ENCODE peak calls at places on chromosome 4, in four cellular contexts. D is IMR-90, V is H1, O is mesendoderm. B is an unnamed sample.

GRCh38 chr4:170705907-170706306 is 616.2 kb upstream of the AADAT start:
- DNase-seq in D (no peak), V (no peak), O (no peak), B (no peak)

GRCh38 chr4:32519060-32519459 is 1798.9 kb downstream of the PCDH7 start:
- DNase-seq in O (no peak), D (no peak), V (no peak), B (no peak)

GRCh38 chr4:102606261-102606660 is 105.1 kb downstream of the NFKB1 start:
- DNase-seq in O (no peak), D (no peak), V (no peak), B (no peak)

GRCh38 chr4:26485684-26486083 is 4.6 kb downstream of the CCKAR start:
- DNase-seq in V (no peak), O (peak; percentile 55), D (no peak), B (no peak)

GRCh38 chr4:124745988-124746801 is 33.7 kb upstream of the ANKRD50 start:
- DNase-seq in D (peak; percentile 4), V (no peak), O (no peak), B (no peak)

GRCh38 chr4:5895287-5895686 is 2.4 kb upstream of the CRMP1 start:
- DNase-seq in V (no peak), O (no peak), D (peak; percentile 5), B (no peak)

GRCh38 chr4:15100994-15101695 is 98.9 kb downstream of the CPEB2 start:
- DNase-seq in O (no peak), V (no peak), D (peak; percentile 29), B (no peak)

GRCh38 chr4:44927361-44928061 is 201.2 kb upstream of the GNPDA2 start:
- DNase-seq in D (peak; percentile 14), O (peak; percentile 54), V (no peak), B (no peak)

GRCh38 chr4:84638092-84638491 is 55.2 kb downstream of the CDS1 start:
- DNase-seq in D (no peak), O (no peak), V (no peak), B (no peak)

GRCh38 chr4:26992657-26993361 is 132.2 kb downstream of the STIM2 start:
- DNase-seq in D (peak; percentile 89), O (no peak), V (no peak), B (no peak)

GRCh38 chr4:118865091-118865708 is 23.5 kb upstream of the SYNPO2 start:
- DNase-seq in V (no peak), O (peak; percentile 89), D (peak; percentile 64), B (peak; percentile 77)

GRCh38 chr4:184812651-184813181 is 13.1 kb downstream of the ACSL1 start:
- DNase-seq in D (peak; percentile 24), V (no peak), O (no peak), B (no peak)

GRCh38 chr4:165709526-165709925 is 163.5 kb upstream of the TLL1 start:
- DNase-seq in D (no peak), O (peak; percentile 12), V (no peak), B (no peak)

GRCh38 chr4:47836655-47837581 is 949 bp downstream of the CORIN start:
- DNase-seq in D (peak; percentile 84), V (peak; percentile 79), O (peak; percentile 94), B (peak; percentile 92)

GRCh38 chr4:8504279-8505007 is 63.9 kb downstream of the TRMT44 start:
- DNase-seq in V (no peak), O (no peak), D (no peak), B (no peak)

GRCh38 chr4:184548651-184549341 is 74.4 kb upstream of the IRF2 start:
- DNase-seq in V (no peak), O (no peak), D (no peak), B (peak; percentile 69)

GRCh38 chr4:7020290-7020689 is 22.9 kb upstream of the TADA2B start:
- DNase-seq in V (no peak), O (no peak), D (no peak), B (no peak)

GRCh38 chr4:5212255-5213032 is 161.2 kb downstream of the STK32B start:
- DNase-seq in O (no peak), D (no peak), V (no peak), B (no peak)

GRCh38 chr4:40629401-40630334 is at the start of gene RBM47:
- DNase-seq in V (peak; percentile 79), D (peak; percentile 40), O (peak; percentile 92), B (peak; percentile 84)

GRCh38 chr4:138821321-138821720 is 194.3 kb upstream of the NOCT start:
- DNase-seq in O (no peak), V (no peak), D (no peak), B (no peak)

GRCh38 chr4:20839957-20840356 is 139.7 kb downstream of the PACRGL start:
- DNase-seq in O (peak; percentile 74), D (peak; percentile 53), V (no peak), B (no peak)

GRCh38 chr4:70632028-70632427 is 3.5 kb downstream of the ENAM start:
- DNase-seq in V (no peak), O (peak; percentile 19), D (peak; percentile 47), B (no peak)

GRCh38 chr4:101192244-101192643 is 155.1 kb downstream of the PPP3CA start:
- DNase-seq in O (no peak), V (no peak), D (no peak), B (no peak)

GRCh38 chr4:100288811-100289529 is 98.7 kb upstream of the DDIT4L start:
- DNase-seq in O (no peak), D (peak; percentile 35), V (no peak), B (no peak)

GRCh38 chr4:101334963-101335572 is 12.3 kb downstream of the PPP3CA start:
- DNase-seq in O (no peak), V (no peak), D (peak; percentile 21), B (no peak)

GRCh38 chr4:76998251-76998901 is 48.8 kb downstream of the SEPTIN11 start:
- DNase-seq in O (peak; percentile 81), D (peak; percentile 75), V (no peak), B (no peak)

GRCh38 chr4:874071-874470 is 48.1 kb upstream of the CPLX1 start:
- DNase-seq in O (no peak), D (no peak), V (no peak), B (no peak)

GRCh38 chr4:42865572-42866189 is 26.8 kb upstream of the GRXCR1 start:
- DNase-seq in O (peak; percentile 75), V (peak; percentile 5), D (peak; percentile 36), B (peak; percentile 56)

GRCh38 chr4:176054942-176055341 is 10.7 kb upstream of the WDR17 start:
- DNase-seq in O (peak; percentile 15), D (no peak), V (no peak), B (no peak)

GRCh38 chr4:7131498-7132031 is 60.8 kb upstream of the SORCS2 start:
- DNase-seq in V (no peak), D (no peak), O (no peak), B (no peak)

GRCh38 chr4:153156263-153156662 is 48.0 kb upstream of the TRIM2 start:
- DNase-seq in V (no peak), O (peak; percentile 90), D (no peak), B (no peak)

DNA sequence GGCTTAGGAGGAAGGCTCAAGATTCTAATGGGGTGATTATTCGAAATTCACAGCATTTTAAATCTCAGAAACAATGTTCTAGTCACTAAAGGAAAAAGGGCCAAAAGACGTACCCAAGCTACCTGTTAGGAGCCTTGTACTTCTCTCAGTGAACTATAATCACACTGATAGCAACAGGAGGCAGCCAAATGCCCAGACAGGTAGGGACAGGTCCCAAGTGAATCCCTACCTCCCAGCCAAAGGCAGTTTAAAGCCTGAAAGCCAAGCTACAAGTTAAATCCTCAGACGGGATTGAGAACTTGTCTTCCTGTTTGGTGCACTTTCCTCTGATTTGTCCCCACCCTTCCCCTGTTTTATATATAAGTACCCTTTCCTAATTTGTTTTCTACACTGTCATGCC is 24.3 kb upstream of the HHIP start:
- DNase-seq in O (no peak), V (no peak), D (no peak), B (no peak)
- H4K5ac ChIP-seq in O (no peak overlapping the region), V (no peak overlapping the region), D (no peak overlapping the region), B (no peak overlapping the region)

DNA sequence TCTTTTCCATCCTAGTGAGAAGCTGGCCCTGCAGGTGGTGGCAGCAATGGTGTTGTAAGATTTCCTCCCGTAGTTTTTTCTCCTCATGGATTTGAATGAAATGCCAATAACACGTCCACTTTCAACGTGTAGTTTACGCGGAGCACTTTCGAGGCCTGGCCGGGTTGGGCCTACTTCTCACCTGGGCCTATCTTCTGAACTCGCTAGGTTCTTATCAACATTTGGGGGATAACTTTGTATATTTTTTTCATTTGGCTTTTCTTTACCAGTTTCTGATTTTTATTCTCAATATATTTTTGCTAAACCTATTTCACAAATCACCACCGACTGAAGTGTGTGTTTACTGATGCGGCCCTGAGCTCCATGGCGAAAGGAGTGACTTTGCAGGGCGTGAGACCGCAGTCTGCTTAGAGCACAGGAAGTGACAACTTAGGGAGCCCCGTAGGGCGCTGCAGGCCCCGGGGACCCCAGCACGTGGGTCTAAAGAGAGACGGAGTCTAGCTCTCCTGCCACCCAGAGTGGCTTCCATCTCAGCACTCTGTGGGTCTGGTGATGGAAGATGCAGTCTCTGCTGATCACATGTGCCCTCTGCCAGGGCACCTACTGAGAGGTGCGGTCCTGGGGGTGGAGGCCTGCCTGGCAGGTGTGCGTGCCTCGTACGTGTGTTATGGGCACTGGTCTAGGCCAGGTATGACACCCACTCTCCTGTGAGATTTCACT is 29.1 kb downstream of the NELFA start:
- DNase-seq in O (no peak), D (no peak), V (no peak), B (peak; percentile 22)
- H3K79me1 ChIP-seq in O (no peaks in the 10 kb centered on the region), D (peaks cover 20% of the 10 kb centered on the region), V (no peaks in the 10 kb centered on the region), B (no peaks in the 10 kb centered on the region)

DNA sequence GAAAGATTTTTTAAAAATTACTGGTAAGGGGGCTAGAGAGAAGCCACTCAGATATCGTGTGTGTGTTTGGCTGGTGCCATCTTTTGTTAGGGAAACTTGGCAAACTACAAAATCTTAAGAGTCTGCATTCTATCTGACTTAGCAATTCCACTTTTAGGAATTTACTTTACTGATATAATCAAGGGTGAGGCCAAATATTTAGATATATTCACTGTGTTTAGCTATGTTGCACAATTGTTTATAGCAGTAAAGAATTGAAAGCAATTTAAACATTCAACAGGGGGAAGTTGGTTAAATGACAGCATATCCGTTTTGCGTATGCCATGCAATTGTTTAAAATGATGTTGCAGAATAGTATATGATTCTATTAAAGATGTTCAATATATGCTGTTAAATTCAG is 6.4 kb upstream of the HERC3 start:
- DNase-seq in D (peak; percentile 39), O (no peak), V (no peak), B (no peak)
- H4K5ac ChIP-seq in D (no peak overlapping the region), O (no peak overlapping the region), V (no peak overlapping the region), B (no peak overlapping the region)

GRCh38 chr4:13399257-13399656 is 84.9 kb downstream of the RAB28 start:
- DNase-seq in O (no peak), D (peak; percentile 31), V (no peak), B (no peak)

DNA sequence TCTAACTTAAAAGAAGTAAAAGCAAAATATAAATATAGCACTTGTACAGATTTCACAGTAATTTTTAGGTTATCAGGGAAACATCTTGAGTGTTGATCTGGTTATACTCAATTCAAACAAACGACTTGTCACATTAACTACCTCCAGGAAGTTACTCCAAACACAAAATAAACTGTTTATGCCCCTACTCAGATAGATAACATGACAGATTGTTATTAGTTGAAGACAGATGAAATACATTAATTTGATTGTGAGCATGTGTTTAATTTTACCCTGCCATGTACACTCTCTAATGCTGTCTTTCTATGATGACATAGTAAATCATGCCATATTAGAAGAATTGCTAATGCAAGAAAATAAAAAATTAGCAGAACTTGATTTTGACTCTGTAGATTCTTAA is 88.0 kb downstream of the RAB28 start:
- DNase-seq in D (no peak), V (no peak), O (no peak), B (no peak)
- H3K79me1 ChIP-seq in D (peaks cover 4% of the 10 kb centered on the region), V (no peaks in the 10 kb centered on the region), O (peaks cover 2% of the 10 kb centered on the region), B (no peaks in the 10 kb centered on the region)

B was measured in H9.